ENCODE peak calls at places on chromosomes 7 and 10, in nine cellular contexts. Y is activated T-helper 1 cell treated with Interleukin-2 at 50 U/mL for 16 hours; G is SW 1271; T is HFFc6; B is stimulated activated CD8-positive, alpha-beta memory T cell treated with anti-CD3 and anti-CD28 coated beads, Interleukin-2, amount 100 ng/mL, for 1 hour; R is brain microvascular endothelial cell; M is hypothalamus; N is endothelial cell of umbilical vein; E is Daoy. F is an unnamed sample.

GRCh38 chr7:47323904-47324303 is 258.0 kb downstream of the TNS3 start:
- DNase-seq in Y (no peak), E (no peak), R (no peak), M (no peak), N (no peak), G (no peak), T (no peak), B (no peak), F (no peak)

GRCh38 chr7:94391716-94392390 is 2.8 kb upstream of the COL1A2 start:
- DNase-seq in E (peak), T (peak), Y (no peak), N (no peak), M (no peak), R (peak), G (no peak), B (no peak), F (no peak)

GRCh38 chr10:78378192-78378591 is 344.5 kb downstream of the RPS24 start:
- DNase-seq in E (no peak), N (no peak), B (no peak), T (no peak), G (no peak), R (no peak), M (no peak), Y (no peak), F (no peak)

GRCh38 chr10:1050145-1050544 is 1.2 kb upstream of the IDI1 start:
- DNase-seq in R (no peak), B (no peak), G (no peak), T (no peak), N (peak), M (no peak), E (no peak), Y (no peak), F (no peak)

GRCh38 chr7:155807013-155807804 is 5.1 kb downstream of the SHH start:
- DNase-seq in B (no peak), R (no peak), T (no peak), Y (no peak), G (no peak), M (no peak), N (no peak), E (no peak), F (no peak)

GRCh38 chr7:130380861-130381455 is 664 bp downstream of the CPA1 start:
- DNase-seq in E (no peak), N (no peak), R (no peak), G (no peak), B (no peak), Y (no peak), T (no peak), M (no peak), F (no peak)

GRCh38 chr7:44477063-44477830 is 13.2 kb downstream of the NUDCD3 start:
- DNase-seq in M (no peak), Y (peak), B (peak), G (peak), E (peak), T (peak), N (peak), R (peak), F (peak)

GRCh38 chr10:112848212-112848611 is 101.8 kb upstream of the TCF7L2 start:
- DNase-seq in B (no peak), N (no peak), E (no peak), G (no peak), R (no peak), M (no peak), Y (no peak), T (no peak), F (no peak)

GRCh38 chr10:89342219-89342966 is 14.6 kb downstream of the IFIT3 start:
- DNase-seq in T (peak), G (no peak), N (peak), M (peak), E (peak), B (no peak), R (peak), Y (no peak), F (no peak)

GRCh38 chr7:55271069-55271468 is 94.1 kb upstream of the LANCL2 start:
- DNase-seq in R (no peak), B (no peak), T (no peak), E (no peak), N (no peak), M (no peak), G (no peak), Y (no peak), F (no peak)

GRCh38 chr7:134697487-134697886 is 50.8 kb downstream of the BPGM start:
- DNase-seq in R (no peak), M (no peak), Y (no peak), G (no peak), T (no peak), B (no peak), E (no peak), N (no peak), F (no peak)

F was measured in stimulated activated CD4-positive, alpha-beta T cell treated with anti-CD3 and anti-CD28 coated beads, TNF-alpha, amount 100 ng/mL, for 1 hour.